ENCODE peak calls at places on chromosome 4, in four cellular contexts. U is adrenal gland, C is upper lobe of right lung, S is heart left ventricle. O is an unnamed sample.

GRCh38 chr4:164700471-164700870 is 53.5 kb upstream of the SMIM31 start:
- DNase-seq in U (no peak), C (no peak), S (no peak), O (no peak)

GRCh38 chr4:79917246-79917645 is 155.8 kb downstream of the ANTXR2 start:
- DNase-seq in S (no peak), U (peak), C (no peak), O (peak)

GRCh38 chr4:116599859-116600258 is 485.5 kb downstream of the TRAM1L1 start:
- DNase-seq in C (no peak), U (no peak), S (peak), O (no peak)

GRCh38 chr4:25993564-25994185 is 79.7 kb downstream of the SMIM20 start:
- DNase-seq in S (no peak), C (no peak), U (no peak), O (no peak)

GRCh38 chr4:81470456-81471327 is 1.0 kb downstream of the RASGEF1B start:
- DNase-seq in S (peak), C (peak), U (peak), O (peak)

GRCh38 chr4:164215113-164215741 is 538.7 kb upstream of the SMIM31 start:
- DNase-seq in S (no peak), C (no peak), U (no peak), O (no peak)

GRCh38 chr4:164109517-164109916 is 615.0 kb downstream of the TMA16 start:
- DNase-seq in U (no peak), S (no peak), C (no peak), O (no peak)

GRCh38 chr4:124583797-124584196 is 128.7 kb downstream of the ANKRD50 start:
- DNase-seq in U (no peak), S (no peak), C (no peak), O (no peak)

GRCh38 chr4:152294331-152294730 is 241.6 kb downstream of the FBXW7 start:
- DNase-seq in C (no peak), U (no peak), S (no peak), O (no peak)

GRCh38 chr4:171288816-171289432 is 524.3 kb upstream of the GALNTL6 start:
- DNase-seq in S (no peak), C (no peak), U (no peak), O (no peak)

GRCh38 chr4:124423160-124423559 is 289.4 kb downstream of the ANKRD50 start:
- DNase-seq in S (no peak), C (no peak), U (no peak), O (no peak)

GRCh38 chr4:128979934-128980333 is 113.4 kb downstream of the SCLT1 start:
- DNase-seq in U (peak), S (no peak), C (no peak), O (no peak)

GRCh38 chr4:8698341-8699062 is 105.9 kb downstream of the CPZ start:
- DNase-seq in U (no peak), C (peak), S (no peak), O (peak)

GRCh38 chr4:115548123-115548522 is 434.7 kb upstream of the NDST4 start:
- DNase-seq in S (no peak), U (no peak), C (no peak), O (no peak)

GRCh38 chr4:145058256-145058655 is 39.7 kb downstream of the ANAPC10 start:
- DNase-seq in U (no peak), S (no peak), C (no peak), O (no peak)

GRCh38 chr4:32985256-32985655 is 2265.1 kb downstream of the PCDH7 start:
- DNase-seq in S (no peak), U (no peak), C (no peak), O (no peak)

GRCh38 chr4:99248714-99249113 is 29.7 kb upstream of the ADH6 start:
- DNase-seq in U (no peak), S (no peak), C (no peak), O (no peak)

GRCh38 chr4:24604558-24605214 is 20.3 kb upstream of the DHX15 start:
- DNase-seq in C (no peak), S (no peak), U (no peak), O (no peak)

GRCh38 chr4:151114986-151115385 is 15.6 kb downstream of the RPS3A start:
- DNase-seq in S (no peak), C (no peak), U (no peak), O (no peak)

GRCh38 chr4:8568068-8568668 is 12.0 kb upstream of the GPR78 start:
- DNase-seq in C (no peak), U (no peak), S (no peak), O (no peak)

GRCh38 chr4:26124753-26125236 is 196.0 kb upstream of the RBPJ start:
- DNase-seq in C (no peak), S (no peak), U (no peak), O (no peak)

GRCh38 chr4:5165419-5166369 is 114.4 kb downstream of the STK32B start:
- DNase-seq in C (no peak), U (no peak), S (no peak), O (no peak)

GRCh38 chr4:185792384-185793146 is 19.4 kb downstream of the SORBS2 start:
- DNase-seq in C (no peak), U (no peak), S (no peak), O (no peak)

GRCh38 chr4:124060261-124060918 is 652.1 kb downstream of the ANKRD50 start:
- DNase-seq in S (no peak), U (peak), C (no peak), O (peak)

GRCh38 chr4:157220026-157220881 is at the start of gene GRIA2:
- DNase-seq in S (peak), U (peak), C (peak), O (peak)

GRCh38 chr4:68872442-68873217 is 56.8 kb downstream of the UGT2B10 start:
- DNase-seq in U (no peak), C (no peak), S (no peak), O (no peak)
- H3K27ac ChIP-seq in U (no peak), C (no peak), S (no peak), O (peak)

GRCh38 chr4:177410566-177410965 is 31.7 kb downstream of the AGA start:
- DNase-seq in C (no peak), S (no peak), U (no peak), O (no peak)
- H3K27ac ChIP-seq in C (no peak), S (no peak), U (no peak), O (no peak)

GRCh38 chr4:16824278-16824806 is 74.1 kb downstream of the LDB2 start:
- DNase-seq in C (no peak), U (no peak), S (no peak), O (no peak)

GRCh38 chr4:16826397-16826910 is 72.0 kb downstream of the LDB2 start:
- DNase-seq in S (no peak), U (no peak), C (no peak), O (no peak)

GRCh38 chr4:16830081-16830480 is 68.4 kb downstream of the LDB2 start:
- DNase-seq in U (no peak), C (no peak), S (no peak), O (no peak)

GRCh38 chr4:16827045-16827444 is 71.4 kb downstream of the LDB2 start:
- DNase-seq in C (no peak), U (no peak), S (no peak), O (no peak)

GRCh38 chr4:16827762-16828724 is 70.4 kb downstream of the LDB2 start:
- DNase-seq in U (no peak), S (no peak), C (no peak), O (no peak)
- H3K27ac ChIP-seq in U (peak), S (peak), C (peak), O (peak)

GRCh38 chr4:1863297-1864033 is 7.5 kb upstream of the LETM1 start:
- DNase-seq in C (no peak), U (no peak), S (no peak), O (no peak)
- H3K27ac ChIP-seq in C (no peak), U (no peak), S (no peak), O (no peak)

DNA sequence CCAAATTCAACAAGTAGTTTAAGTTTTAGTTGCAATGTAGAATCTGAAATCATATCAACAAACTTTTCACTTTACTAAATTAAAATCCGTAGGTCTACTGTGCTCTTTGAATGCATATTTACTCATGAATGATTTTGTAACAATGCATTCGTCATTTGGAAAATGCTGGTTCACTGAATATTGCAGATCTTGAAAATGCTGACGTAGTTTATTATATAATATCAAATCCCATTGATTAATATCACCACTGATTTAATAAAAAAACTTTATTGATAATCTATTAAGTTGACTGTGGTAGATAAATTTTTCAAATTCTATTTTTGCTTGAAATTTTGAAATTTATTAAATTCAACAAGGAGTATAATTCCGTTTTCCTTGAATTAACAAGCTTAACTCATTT is 540.0 kb downstream of the GRID2 start:
- DNase-seq in S (no peak), C (no peak), U (no peak), O (no peak)
- H3K27ac ChIP-seq in S (no peak), C (no peak), U (no peak), O (no peak)

GRCh38 chr4:3820806-3821579 is 54.8 kb downstream of the ADRA2C start:
- DNase-seq in C (no peak), U (no peak), S (peak), O (peak)

GRCh38 chr4:3823496-3824341 is 57.5 kb downstream of the ADRA2C start:
- DNase-seq in S (peak), U (no peak), C (no peak), O (peak)

GRCh38 chr4:3820016-3820805 is 54.0 kb downstream of the ADRA2C start:
- DNase-seq in C (no peak), U (no peak), S (peak), O (no peak)

GRCh38 chr4:3821580-3822229 is 55.5 kb downstream of the ADRA2C start:
- DNase-seq in C (no peak), U (no peak), S (peak), O (no peak)

GRCh38 chr4:3822230-3822947 is 56.2 kb downstream of the ADRA2C start:
- DNase-seq in C (no peak), S (peak), U (no peak), O (no peak)
- H3K27ac ChIP-seq in C (no peak), S (no peak), U (no peak), O (no peak)

DNA sequence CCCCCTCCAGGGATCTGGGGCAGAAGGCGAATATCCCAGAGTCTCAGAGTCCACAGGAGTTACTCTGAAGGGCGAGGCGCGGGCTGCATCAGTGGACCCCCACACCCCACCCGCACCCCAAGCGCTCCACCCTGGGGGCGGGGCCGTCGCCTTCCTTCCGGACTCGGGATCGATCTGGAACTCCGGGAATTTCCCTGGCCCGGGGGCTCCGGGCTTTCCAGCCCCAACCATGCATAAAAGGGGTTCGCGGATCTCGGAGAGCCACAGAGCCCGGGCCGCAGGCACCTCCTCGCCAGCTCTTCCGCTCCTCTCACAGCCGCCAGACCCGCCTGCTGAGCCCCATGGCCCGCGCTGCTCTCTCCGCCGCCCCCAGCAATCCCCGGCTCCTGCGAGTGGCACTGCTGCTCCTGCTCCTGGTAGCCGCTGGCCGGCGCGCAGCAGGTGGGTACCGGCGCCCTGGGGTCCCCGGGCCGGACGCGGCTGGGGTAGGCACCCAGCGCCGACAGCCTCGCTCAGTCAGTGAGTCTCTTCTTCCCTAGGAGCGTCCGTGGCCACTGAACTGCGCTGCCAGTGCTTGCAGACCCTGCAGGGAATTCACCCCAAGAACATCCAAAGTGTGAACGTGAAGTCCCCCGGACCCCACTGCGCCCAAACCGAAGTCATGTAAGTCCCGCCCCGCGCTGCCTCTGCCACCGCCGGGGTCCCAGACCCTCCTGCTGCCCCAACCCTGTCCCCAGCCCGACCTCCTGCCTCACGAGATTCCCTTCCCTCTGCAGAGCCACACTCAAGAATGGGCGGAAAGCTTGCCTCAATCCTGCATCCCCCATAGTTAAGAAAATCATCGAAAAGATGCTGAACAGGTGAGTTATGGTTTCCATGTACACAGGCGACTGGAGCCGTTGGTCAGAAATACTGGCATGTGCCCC is at the start of gene CXCL1:
- DNase-seq in C (peak), S (peak), U (no peak), O (peak)
- H3K27ac ChIP-seq in C (peak), S (peak), U (no peak), O (peak)

DNA sequence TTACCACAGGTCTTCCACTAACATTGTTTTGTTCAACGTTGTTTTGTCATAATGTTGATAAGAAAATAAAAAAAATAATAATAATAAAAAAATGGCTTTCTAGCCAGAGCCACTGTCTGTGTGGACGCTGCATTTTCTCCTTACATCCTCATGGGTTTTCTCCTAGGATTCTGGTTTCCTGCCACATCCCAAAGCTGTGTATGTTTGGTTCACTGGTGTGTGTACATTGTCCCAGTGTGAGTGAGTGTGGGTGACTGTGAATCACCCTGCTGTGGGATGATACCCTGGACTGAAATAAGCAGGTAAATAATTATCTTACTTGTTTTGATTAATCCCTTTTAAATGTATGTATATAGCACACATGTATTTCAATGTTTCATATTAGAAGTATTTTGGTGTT is 2154.4 kb upstream of the AGA start:
- DNase-seq in C (no peak), U (no peak), S (no peak), O (no peak)
- H3K27ac ChIP-seq in C (no peak), U (no peak), S (no peak), O (no peak)

O was measured in right lobe of liver.